ENCODE peak calls at places on chromosomes 1 and 21, in ten cellular contexts. One of them, this sample, is unnamed.

GRCh38 chr1:87733421-87733820 is 404.7 kb downstream of the LMO4 start:
- DNase-seq in mesendoderm: no peak
- DNase-seq in ecto neural progenitor cell: no peak
- DNase-seq in foreskin fibroblast: no peak
- DNase-seq in iris pigment epithelial cell: no peak
- DNase-seq in lower lobe of right lung: no peak
- DNase-seq in SHP77: no peak
- DNase-seq in stimulated activated CD8-positive, alpha-beta memory T cell treated with anti-CD3 and anti-CD28 coated beads, Interleukin-7, amount 100 ng/mL, for 4 hours: no peak
- DNase-seq in activated T-helper 1 cell treated with anti-CD3 and anti-CD28 coated beads, Interleukin-12 subunit alpha, Interleukin-12 subunit beta, Interleukin-2, Interleukin-4 antibody, amounts not matched to agents 30 ng/mL and 10 ng/mL and 1 ng/mL, durations not matched to agents 14 hours and 24 hours and 36 hours: no peak
- DNase-seq in thoracic aorta: no peak
- DNase-seq in this sample: no peak

GRCh38 chr1:204447220-204447619 is 35.6 kb upstream of the PPP1R15B start:
- DNase-seq in mesendoderm: no peak
- DNase-seq in ecto neural progenitor cell: no peak
- DNase-seq in foreskin fibroblast: no peak
- DNase-seq in iris pigment epithelial cell: no peak
- DNase-seq in lower lobe of right lung: no peak
- DNase-seq in SHP77: no peak
- DNase-seq in stimulated activated CD8-positive, alpha-beta memory T cell treated with anti-CD3 and anti-CD28 coated beads, Interleukin-7, amount 100 ng/mL, for 4 hours: no peak
- DNase-seq in activated T-helper 1 cell treated with anti-CD3 and anti-CD28 coated beads, Interleukin-12 subunit alpha, Interleukin-12 subunit beta, Interleukin-2, Interleukin-4 antibody, amounts not matched to agents 30 ng/mL and 10 ng/mL and 1 ng/mL, durations not matched to agents 14 hours and 24 hours and 36 hours: no peak
- DNase-seq in thoracic aorta: no peak
- DNase-seq in this sample: no peak

GRCh38 chr1:20339811-20340457 is 49.3 kb downstream of the VWA5B1 start:
- DNase-seq in mesendoderm: peak; percentile 60
- DNase-seq in ecto neural progenitor cell: no peak
- DNase-seq in foreskin fibroblast: no peak
- DNase-seq in iris pigment epithelial cell: no peak
- DNase-seq in lower lobe of right lung: no peak
- DNase-seq in SHP77: no peak
- DNase-seq in stimulated activated CD8-positive, alpha-beta memory T cell treated with anti-CD3 and anti-CD28 coated beads, Interleukin-7, amount 100 ng/mL, for 4 hours: no peak
- DNase-seq in activated T-helper 1 cell treated with anti-CD3 and anti-CD28 coated beads, Interleukin-12 subunit alpha, Interleukin-12 subunit beta, Interleukin-2, Interleukin-4 antibody, amounts not matched to agents 30 ng/mL and 10 ng/mL and 1 ng/mL, durations not matched to agents 14 hours and 24 hours and 36 hours: no peak
- DNase-seq in thoracic aorta: no peak
- DNase-seq in this sample: no peak

GRCh38 chr1:247110627-247111258 is 6.6 kb upstream of the ZNF669 start:
- DNase-seq in mesendoderm: no peak
- DNase-seq in ecto neural progenitor cell: peak; percentile 58
- DNase-seq in foreskin fibroblast: no peak
- DNase-seq in iris pigment epithelial cell: no peak
- DNase-seq in lower lobe of right lung: no peak
- DNase-seq in SHP77: no peak
- DNase-seq in stimulated activated CD8-positive, alpha-beta memory T cell treated with anti-CD3 and anti-CD28 coated beads, Interleukin-7, amount 100 ng/mL, for 4 hours: no peak
- DNase-seq in activated T-helper 1 cell treated with anti-CD3 and anti-CD28 coated beads, Interleukin-12 subunit alpha, Interleukin-12 subunit beta, Interleukin-2, Interleukin-4 antibody, amounts not matched to agents 30 ng/mL and 10 ng/mL and 1 ng/mL, durations not matched to agents 14 hours and 24 hours and 36 hours: no peak
- DNase-seq in thoracic aorta: no peak
- DNase-seq in this sample: no peak

GRCh38 chr1:58780586-58781452 is 3.0 kb downstream of the JUN start:
- DNase-seq in mesendoderm: peak; percentile 57
- DNase-seq in ecto neural progenitor cell: no peak
- DNase-seq in foreskin fibroblast: no peak
- DNase-seq in iris pigment epithelial cell: peak; percentile 33
- DNase-seq in lower lobe of right lung: no peak
- DNase-seq in SHP77: no peak
- DNase-seq in stimulated activated CD8-positive, alpha-beta memory T cell treated with anti-CD3 and anti-CD28 coated beads, Interleukin-7, amount 100 ng/mL, for 4 hours: no peak
- DNase-seq in activated T-helper 1 cell treated with anti-CD3 and anti-CD28 coated beads, Interleukin-12 subunit alpha, Interleukin-12 subunit beta, Interleukin-2, Interleukin-4 antibody, amounts not matched to agents 30 ng/mL and 10 ng/mL and 1 ng/mL, durations not matched to agents 14 hours and 24 hours and 36 hours: no peak
- DNase-seq in thoracic aorta: no peak
- DNase-seq in this sample: no peak

GRCh38 chr1:75672528-75673393 is 51.7 kb upstream of the ACADM start:
- DNase-seq in mesendoderm: peak; percentile 91
- DNase-seq in ecto neural progenitor cell: peak; percentile 48
- DNase-seq in foreskin fibroblast: peak; percentile 58
- DNase-seq in iris pigment epithelial cell: peak; percentile 96
- DNase-seq in lower lobe of right lung: no peak
- DNase-seq in SHP77: no peak
- DNase-seq in stimulated activated CD8-positive, alpha-beta memory T cell treated with anti-CD3 and anti-CD28 coated beads, Interleukin-7, amount 100 ng/mL, for 4 hours: no peak
- DNase-seq in activated T-helper 1 cell treated with anti-CD3 and anti-CD28 coated beads, Interleukin-12 subunit alpha, Interleukin-12 subunit beta, Interleukin-2, Interleukin-4 antibody, amounts not matched to agents 30 ng/mL and 10 ng/mL and 1 ng/mL, durations not matched to agents 14 hours and 24 hours and 36 hours: no peak
- DNase-seq in thoracic aorta: no peak
- DNase-seq in this sample: no peak

GRCh38 chr1:12326986-12327385 is 97.2 kb downstream of the VPS13D start:
- DNase-seq in mesendoderm: no peak
- DNase-seq in ecto neural progenitor cell: no peak
- DNase-seq in foreskin fibroblast: no peak
- DNase-seq in iris pigment epithelial cell: no peak
- DNase-seq in lower lobe of right lung: no peak
- DNase-seq in SHP77: no peak
- DNase-seq in stimulated activated CD8-positive, alpha-beta memory T cell treated with anti-CD3 and anti-CD28 coated beads, Interleukin-7, amount 100 ng/mL, for 4 hours: no peak
- DNase-seq in activated T-helper 1 cell treated with anti-CD3 and anti-CD28 coated beads, Interleukin-12 subunit alpha, Interleukin-12 subunit beta, Interleukin-2, Interleukin-4 antibody, amounts not matched to agents 30 ng/mL and 10 ng/mL and 1 ng/mL, durations not matched to agents 14 hours and 24 hours and 36 hours: no peak
- DNase-seq in thoracic aorta: no peak
- DNase-seq in this sample: no peak

GRCh38 chr1:115184951-115185331 is 95.6 kb upstream of the TSPAN2 start:
- DNase-seq in mesendoderm: no peak
- DNase-seq in ecto neural progenitor cell: no peak
- DNase-seq in foreskin fibroblast: no peak
- DNase-seq in iris pigment epithelial cell: peak; percentile 74
- DNase-seq in lower lobe of right lung: no peak
- DNase-seq in SHP77: peak; percentile 6
- DNase-seq in stimulated activated CD8-positive, alpha-beta memory T cell treated with anti-CD3 and anti-CD28 coated beads, Interleukin-7, amount 100 ng/mL, for 4 hours: no peak
- DNase-seq in activated T-helper 1 cell treated with anti-CD3 and anti-CD28 coated beads, Interleukin-12 subunit alpha, Interleukin-12 subunit beta, Interleukin-2, Interleukin-4 antibody, amounts not matched to agents 30 ng/mL and 10 ng/mL and 1 ng/mL, durations not matched to agents 14 hours and 24 hours and 36 hours: no peak
- DNase-seq in thoracic aorta: peak; percentile 43
- DNase-seq in this sample: no peak

GRCh38 chr1:199758626-199759255 is 268.8 kb upstream of the NR5A2 start:
- DNase-seq in mesendoderm: no peak
- DNase-seq in ecto neural progenitor cell: no peak
- DNase-seq in foreskin fibroblast: no peak
- DNase-seq in iris pigment epithelial cell: peak; percentile 63
- DNase-seq in lower lobe of right lung: no peak
- DNase-seq in SHP77: no peak
- DNase-seq in stimulated activated CD8-positive, alpha-beta memory T cell treated with anti-CD3 and anti-CD28 coated beads, Interleukin-7, amount 100 ng/mL, for 4 hours: no peak
- DNase-seq in activated T-helper 1 cell treated with anti-CD3 and anti-CD28 coated beads, Interleukin-12 subunit alpha, Interleukin-12 subunit beta, Interleukin-2, Interleukin-4 antibody, amounts not matched to agents 30 ng/mL and 10 ng/mL and 1 ng/mL, durations not matched to agents 14 hours and 24 hours and 36 hours: no peak
- DNase-seq in thoracic aorta: no peak
- DNase-seq in this sample: no peak

GRCh38 chr1:64042331-64043100 is 160.9 kb upstream of the UBE2U start:
- DNase-seq in mesendoderm: no peak
- DNase-seq in ecto neural progenitor cell: no peak
- DNase-seq in foreskin fibroblast: peak; percentile 96
- DNase-seq in iris pigment epithelial cell: peak; percentile 100
- DNase-seq in lower lobe of right lung: no peak
- DNase-seq in SHP77: no peak
- DNase-seq in stimulated activated CD8-positive, alpha-beta memory T cell treated with anti-CD3 and anti-CD28 coated beads, Interleukin-7, amount 100 ng/mL, for 4 hours: no peak
- DNase-seq in activated T-helper 1 cell treated with anti-CD3 and anti-CD28 coated beads, Interleukin-12 subunit alpha, Interleukin-12 subunit beta, Interleukin-2, Interleukin-4 antibody, amounts not matched to agents 30 ng/mL and 10 ng/mL and 1 ng/mL, durations not matched to agents 14 hours and 24 hours and 36 hours: no peak
- DNase-seq in thoracic aorta: peak; percentile 62
- DNase-seq in this sample: no peak

GRCh38 chr21:15442743-15443142 is 287.0 kb upstream of the USP25 start:
- DNase-seq in mesendoderm: no peak
- DNase-seq in ecto neural progenitor cell: no peak
- DNase-seq in foreskin fibroblast: no peak
- DNase-seq in iris pigment epithelial cell: no peak
- DNase-seq in lower lobe of right lung: no peak
- DNase-seq in SHP77: no peak
- DNase-seq in stimulated activated CD8-positive, alpha-beta memory T cell treated with anti-CD3 and anti-CD28 coated beads, Interleukin-7, amount 100 ng/mL, for 4 hours: no peak
- DNase-seq in activated T-helper 1 cell treated with anti-CD3 and anti-CD28 coated beads, Interleukin-12 subunit alpha, Interleukin-12 subunit beta, Interleukin-2, Interleukin-4 antibody, amounts not matched to agents 30 ng/mL and 10 ng/mL and 1 ng/mL, durations not matched to agents 14 hours and 24 hours and 36 hours: no peak
- DNase-seq in thoracic aorta: no peak
- DNase-seq in this sample: no peak

GRCh38 chr1:2528016-2528415 is 1.6 kb upstream of the PANK4 start:
- DNase-seq in mesendoderm: no peak
- DNase-seq in ecto neural progenitor cell: no peak
- DNase-seq in foreskin fibroblast: no peak
- DNase-seq in iris pigment epithelial cell: no peak
- DNase-seq in lower lobe of right lung: no peak
- DNase-seq in SHP77: no peak
- DNase-seq in stimulated activated CD8-positive, alpha-beta memory T cell treated with anti-CD3 and anti-CD28 coated beads, Interleukin-7, amount 100 ng/mL, for 4 hours: no peak
- DNase-seq in activated T-helper 1 cell treated with anti-CD3 and anti-CD28 coated beads, Interleukin-12 subunit alpha, Interleukin-12 subunit beta, Interleukin-2, Interleukin-4 antibody, amounts not matched to agents 30 ng/mL and 10 ng/mL and 1 ng/mL, durations not matched to agents 14 hours and 24 hours and 36 hours: no peak
- DNase-seq in thoracic aorta: no peak
- DNase-seq in this sample: no peak

GRCh38 chr1:32249831-32250525 is 1.1 kb upstream of the LCK start:
- DNase-seq in mesendoderm: no peak
- DNase-seq in ecto neural progenitor cell: no peak
- DNase-seq in foreskin fibroblast: no peak
- DNase-seq in iris pigment epithelial cell: peak; percentile 34
- DNase-seq in lower lobe of right lung: no peak
- DNase-seq in SHP77: no peak
- DNase-seq in stimulated activated CD8-positive, alpha-beta memory T cell treated with anti-CD3 and anti-CD28 coated beads, Interleukin-7, amount 100 ng/mL, for 4 hours: peak; percentile 76
- DNase-seq in activated T-helper 1 cell treated with anti-CD3 and anti-CD28 coated beads, Interleukin-12 subunit alpha, Interleukin-12 subunit beta, Interleukin-2, Interleukin-4 antibody, amounts not matched to agents 30 ng/mL and 10 ng/mL and 1 ng/mL, durations not matched to agents 14 hours and 24 hours and 36 hours: peak; percentile 78
- DNase-seq in thoracic aorta: no peak
- DNase-seq in this sample: no peak

GRCh38 chr1:176745945-176746344 is 283.0 kb downstream of the PAPPA2 start:
- DNase-seq in mesendoderm: peak; percentile 57
- DNase-seq in ecto neural progenitor cell: no peak
- DNase-seq in foreskin fibroblast: no peak
- DNase-seq in iris pigment epithelial cell: no peak
- DNase-seq in lower lobe of right lung: no peak
- DNase-seq in SHP77: peak; percentile 12
- DNase-seq in stimulated activated CD8-positive, alpha-beta memory T cell treated with anti-CD3 and anti-CD28 coated beads, Interleukin-7, amount 100 ng/mL, for 4 hours: no peak
- DNase-seq in activated T-helper 1 cell treated with anti-CD3 and anti-CD28 coated beads, Interleukin-12 subunit alpha, Interleukin-12 subunit beta, Interleukin-2, Interleukin-4 antibody, amounts not matched to agents 30 ng/mL and 10 ng/mL and 1 ng/mL, durations not matched to agents 14 hours and 24 hours and 36 hours: no peak
- DNase-seq in thoracic aorta: no peak
- DNase-seq in this sample: no peak

GRCh38 chr1:27436204-27437159 is 44.1 kb downstream of the GPR3 start:
- DNase-seq in mesendoderm: no peak
- DNase-seq in ecto neural progenitor cell: no peak
- DNase-seq in foreskin fibroblast: peak; percentile 24
- DNase-seq in iris pigment epithelial cell: peak; percentile 67
- DNase-seq in lower lobe of right lung: no peak
- DNase-seq in SHP77: peak; percentile 9
- DNase-seq in stimulated activated CD8-positive, alpha-beta memory T cell treated with anti-CD3 and anti-CD28 coated beads, Interleukin-7, amount 100 ng/mL, for 4 hours: no peak
- DNase-seq in activated T-helper 1 cell treated with anti-CD3 and anti-CD28 coated beads, Interleukin-12 subunit alpha, Interleukin-12 subunit beta, Interleukin-2, Interleukin-4 antibody, amounts not matched to agents 30 ng/mL and 10 ng/mL and 1 ng/mL, durations not matched to agents 14 hours and 24 hours and 36 hours: no peak
- DNase-seq in thoracic aorta: no peak
- DNase-seq in this sample: no peak

GRCh38 chr1:208781391-208782035 is 537.3 kb upstream of the PLXNA2 start:
- DNase-seq in mesendoderm: peak; percentile 20
- DNase-seq in ecto neural progenitor cell: no peak
- DNase-seq in foreskin fibroblast: no peak
- DNase-seq in iris pigment epithelial cell: no peak
- DNase-seq in lower lobe of right lung: no peak
- DNase-seq in SHP77: peak; percentile 92
- DNase-seq in stimulated activated CD8-positive, alpha-beta memory T cell treated with anti-CD3 and anti-CD28 coated beads, Interleukin-7, amount 100 ng/mL, for 4 hours: no peak
- DNase-seq in activated T-helper 1 cell treated with anti-CD3 and anti-CD28 coated beads, Interleukin-12 subunit alpha, Interleukin-12 subunit beta, Interleukin-2, Interleukin-4 antibody, amounts not matched to agents 30 ng/mL and 10 ng/mL and 1 ng/mL, durations not matched to agents 14 hours and 24 hours and 36 hours: no peak
- DNase-seq in thoracic aorta: no peak
- DNase-seq in this sample: peak; percentile 84

GRCh38 chr21:39911792-39912191 is 44.6 kb downstream of the PCP4 start:
- DNase-seq in mesendoderm: no peak
- DNase-seq in ecto neural progenitor cell: no peak
- DNase-seq in foreskin fibroblast: no peak
- DNase-seq in iris pigment epithelial cell: no peak
- DNase-seq in lower lobe of right lung: no peak
- DNase-seq in SHP77: peak; percentile 22
- DNase-seq in stimulated activated CD8-positive, alpha-beta memory T cell treated with anti-CD3 and anti-CD28 coated beads, Interleukin-7, amount 100 ng/mL, for 4 hours: no peak
- DNase-seq in activated T-helper 1 cell treated with anti-CD3 and anti-CD28 coated beads, Interleukin-12 subunit alpha, Interleukin-12 subunit beta, Interleukin-2, Interleukin-4 antibody, amounts not matched to agents 30 ng/mL and 10 ng/mL and 1 ng/mL, durations not matched to agents 14 hours and 24 hours and 36 hours: no peak
- DNase-seq in thoracic aorta: no peak
- DNase-seq in this sample: peak; percentile 38

GRCh38 chr1:49465486-49466185 is 558.1 kb downstream of the AGBL4 start:
- DNase-seq in mesendoderm: no peak
- DNase-seq in ecto neural progenitor cell: no peak
- DNase-seq in foreskin fibroblast: no peak
- DNase-seq in iris pigment epithelial cell: no peak
- DNase-seq in lower lobe of right lung: no peak
- DNase-seq in SHP77: no peak
- DNase-seq in stimulated activated CD8-positive, alpha-beta memory T cell treated with anti-CD3 and anti-CD28 coated beads, Interleukin-7, amount 100 ng/mL, for 4 hours: no peak
- DNase-seq in activated T-helper 1 cell treated with anti-CD3 and anti-CD28 coated beads, Interleukin-12 subunit alpha, Interleukin-12 subunit beta, Interleukin-2, Interleukin-4 antibody, amounts not matched to agents 30 ng/mL and 10 ng/mL and 1 ng/mL, durations not matched to agents 14 hours and 24 hours and 36 hours: no peak
- DNase-seq in thoracic aorta: no peak
- DNase-seq in this sample: no peak

GRCh38 chr1:3431266-3431665 is 23.2 kb upstream of the ARHGEF16 start:
- DNase-seq in mesendoderm: peak; percentile 47
- DNase-seq in ecto neural progenitor cell: peak; percentile 72
- DNase-seq in foreskin fibroblast: no peak
- DNase-seq in iris pigment epithelial cell: no peak
- DNase-seq in lower lobe of right lung: no peak
- DNase-seq in SHP77: no peak
- DNase-seq in stimulated activated CD8-positive, alpha-beta memory T cell treated with anti-CD3 and anti-CD28 coated beads, Interleukin-7, amount 100 ng/mL, for 4 hours: no peak
- DNase-seq in activated T-helper 1 cell treated with anti-CD3 and anti-CD28 coated beads, Interleukin-12 subunit alpha, Interleukin-12 subunit beta, Interleukin-2, Interleukin-4 antibody, amounts not matched to agents 30 ng/mL and 10 ng/mL and 1 ng/mL, durations not matched to agents 14 hours and 24 hours and 36 hours: no peak
- DNase-seq in thoracic aorta: no peak
- DNase-seq in this sample: no peak

GRCh38 chr1:150805899-150806298 is 2.2 kb downstream of the CTSK start:
- DNase-seq in mesendoderm: no peak
- DNase-seq in ecto neural progenitor cell: no peak
- DNase-seq in foreskin fibroblast: no peak
- DNase-seq in iris pigment epithelial cell: no peak
- DNase-seq in lower lobe of right lung: no peak
- DNase-seq in SHP77: no peak
- DNase-seq in stimulated activated CD8-positive, alpha-beta memory T cell treated with anti-CD3 and anti-CD28 coated beads, Interleukin-7, amount 100 ng/mL, for 4 hours: no peak
- DNase-seq in activated T-helper 1 cell treated with anti-CD3 and anti-CD28 coated beads, Interleukin-12 subunit alpha, Interleukin-12 subunit beta, Interleukin-2, Interleukin-4 antibody, amounts not matched to agents 30 ng/mL and 10 ng/mL and 1 ng/mL, durations not matched to agents 14 hours and 24 hours and 36 hours: no peak
- DNase-seq in thoracic aorta: no peak
- DNase-seq in this sample: no peak

GRCh38 chr21:33975548-33976081 is 60.0 kb upstream of the ATP5PO start:
- DNase-seq in mesendoderm: peak; percentile 26
- DNase-seq in ecto neural progenitor cell: no peak
- DNase-seq in foreskin fibroblast: no peak
- DNase-seq in iris pigment epithelial cell: peak; percentile 44
- DNase-seq in lower lobe of right lung: no peak
- DNase-seq in SHP77: peak; percentile 8
- DNase-seq in stimulated activated CD8-positive, alpha-beta memory T cell treated with anti-CD3 and anti-CD28 coated beads, Interleukin-7, amount 100 ng/mL, for 4 hours: peak; percentile 55
- DNase-seq in activated T-helper 1 cell treated with anti-CD3 and anti-CD28 coated beads, Interleukin-12 subunit alpha, Interleukin-12 subunit beta, Interleukin-2, Interleukin-4 antibody, amounts not matched to agents 30 ng/mL and 10 ng/mL and 1 ng/mL, durations not matched to agents 14 hours and 24 hours and 36 hours: peak; percentile 72
- DNase-seq in thoracic aorta: no peak
- DNase-seq in this sample: no peak

GRCh38 chr21:31557956-31558838 is 101.3 kb upstream of the SOD1 start:
- DNase-seq in mesendoderm: peak; percentile 77
- DNase-seq in ecto neural progenitor cell: peak; percentile 75
- DNase-seq in foreskin fibroblast: no peak
- DNase-seq in iris pigment epithelial cell: peak; percentile 26
- DNase-seq in lower lobe of right lung: no peak
- DNase-seq in SHP77: no peak
- DNase-seq in stimulated activated CD8-positive, alpha-beta memory T cell treated with anti-CD3 and anti-CD28 coated beads, Interleukin-7, amount 100 ng/mL, for 4 hours: peak; percentile 6
- DNase-seq in activated T-helper 1 cell treated with anti-CD3 and anti-CD28 coated beads, Interleukin-12 subunit alpha, Interleukin-12 subunit beta, Interleukin-2, Interleukin-4 antibody, amounts not matched to agents 30 ng/mL and 10 ng/mL and 1 ng/mL, durations not matched to agents 14 hours and 24 hours and 36 hours: peak; percentile 9
- DNase-seq in thoracic aorta: no peak
- DNase-seq in this sample: peak; percentile 60

GRCh38 chr1:6998267-6998666 is 213.0 kb downstream of the CAMTA1 start:
- DNase-seq in mesendoderm: peak; percentile 91
- DNase-seq in ecto neural progenitor cell: no peak
- DNase-seq in foreskin fibroblast: no peak
- DNase-seq in iris pigment epithelial cell: no peak
- DNase-seq in lower lobe of right lung: no peak
- DNase-seq in SHP77: no peak
- DNase-seq in stimulated activated CD8-positive, alpha-beta memory T cell treated with anti-CD3 and anti-CD28 coated beads, Interleukin-7, amount 100 ng/mL, for 4 hours: no peak
- DNase-seq in activated T-helper 1 cell treated with anti-CD3 and anti-CD28 coated beads, Interleukin-12 subunit alpha, Interleukin-12 subunit beta, Interleukin-2, Interleukin-4 antibody, amounts not matched to agents 30 ng/mL and 10 ng/mL and 1 ng/mL, durations not matched to agents 14 hours and 24 hours and 36 hours: no peak
- DNase-seq in thoracic aorta: no peak
- DNase-seq in this sample: no peak

GRCh38 chr1:20143734-20144565 is 4.8 kb downstream of the PLA2G2F start:
- DNase-seq in mesendoderm: no peak
- DNase-seq in ecto neural progenitor cell: no peak
- DNase-seq in foreskin fibroblast: no peak
- DNase-seq in iris pigment epithelial cell: no peak
- DNase-seq in lower lobe of right lung: peak; percentile 27
- DNase-seq in SHP77: no peak
- DNase-seq in stimulated activated CD8-positive, alpha-beta memory T cell treated with anti-CD3 and anti-CD28 coated beads, Interleukin-7, amount 100 ng/mL, for 4 hours: no peak
- DNase-seq in activated T-helper 1 cell treated with anti-CD3 and anti-CD28 coated beads, Interleukin-12 subunit alpha, Interleukin-12 subunit beta, Interleukin-2, Interleukin-4 antibody, amounts not matched to agents 30 ng/mL and 10 ng/mL and 1 ng/mL, durations not matched to agents 14 hours and 24 hours and 36 hours: no peak
- DNase-seq in thoracic aorta: no peak
- DNase-seq in this sample: no peak

GRCh38 chr1:227134686-227135314 is 183.5 kb downstream of the CDC42BPA start:
- DNase-seq in mesendoderm: no peak
- DNase-seq in ecto neural progenitor cell: no peak
- DNase-seq in foreskin fibroblast: no peak
- DNase-seq in iris pigment epithelial cell: peak; percentile 64
- DNase-seq in lower lobe of right lung: no peak
- DNase-seq in SHP77: no peak
- DNase-seq in stimulated activated CD8-positive, alpha-beta memory T cell treated with anti-CD3 and anti-CD28 coated beads, Interleukin-7, amount 100 ng/mL, for 4 hours: no peak
- DNase-seq in activated T-helper 1 cell treated with anti-CD3 and anti-CD28 coated beads, Interleukin-12 subunit alpha, Interleukin-12 subunit beta, Interleukin-2, Interleukin-4 antibody, amounts not matched to agents 30 ng/mL and 10 ng/mL and 1 ng/mL, durations not matched to agents 14 hours and 24 hours and 36 hours: no peak
- DNase-seq in thoracic aorta: no peak
- DNase-seq in this sample: no peak

GRCh38 chr21:27220416-27220815 is 253.5 kb upstream of the ADAMTS5 start:
- DNase-seq in mesendoderm: no peak
- DNase-seq in ecto neural progenitor cell: no peak
- DNase-seq in foreskin fibroblast: no peak
- DNase-seq in iris pigment epithelial cell: no peak
- DNase-seq in lower lobe of right lung: no peak
- DNase-seq in SHP77: no peak
- DNase-seq in stimulated activated CD8-positive, alpha-beta memory T cell treated with anti-CD3 and anti-CD28 coated beads, Interleukin-7, amount 100 ng/mL, for 4 hours: no peak
- DNase-seq in activated T-helper 1 cell treated with anti-CD3 and anti-CD28 coated beads, Interleukin-12 subunit alpha, Interleukin-12 subunit beta, Interleukin-2, Interleukin-4 antibody, amounts not matched to agents 30 ng/mL and 10 ng/mL and 1 ng/mL, durations not matched to agents 14 hours and 24 hours and 36 hours: no peak
- DNase-seq in thoracic aorta: no peak
- DNase-seq in this sample: no peak

GRCh38 chr1:236143104-236143948 is 987 bp downstream of the GPR137B start:
- DNase-seq in mesendoderm: no peak
- DNase-seq in ecto neural progenitor cell: no peak
- DNase-seq in foreskin fibroblast: peak; percentile 82
- DNase-seq in iris pigment epithelial cell: peak; percentile 91
- DNase-seq in lower lobe of right lung: no peak
- DNase-seq in SHP77: peak; percentile 19
- DNase-seq in stimulated activated CD8-positive, alpha-beta memory T cell treated with anti-CD3 and anti-CD28 coated beads, Interleukin-7, amount 100 ng/mL, for 4 hours: no peak
- DNase-seq in activated T-helper 1 cell treated with anti-CD3 and anti-CD28 coated beads, Interleukin-12 subunit alpha, Interleukin-12 subunit beta, Interleukin-2, Interleukin-4 antibody, amounts not matched to agents 30 ng/mL and 10 ng/mL and 1 ng/mL, durations not matched to agents 14 hours and 24 hours and 36 hours: no peak
- DNase-seq in thoracic aorta: no peak
- DNase-seq in this sample: no peak

GRCh38 chr1:245148069-245148468 is 6.7 kb upstream of the KIF26B start:
- DNase-seq in mesendoderm: no peak
- DNase-seq in ecto neural progenitor cell: no peak
- DNase-seq in foreskin fibroblast: no peak
- DNase-seq in iris pigment epithelial cell: no peak
- DNase-seq in lower lobe of right lung: no peak
- DNase-seq in SHP77: no peak
- DNase-seq in stimulated activated CD8-positive, alpha-beta memory T cell treated with anti-CD3 and anti-CD28 coated beads, Interleukin-7, amount 100 ng/mL, for 4 hours: no peak
- DNase-seq in activated T-helper 1 cell treated with anti-CD3 and anti-CD28 coated beads, Interleukin-12 subunit alpha, Interleukin-12 subunit beta, Interleukin-2, Interleukin-4 antibody, amounts not matched to agents 30 ng/mL and 10 ng/mL and 1 ng/mL, durations not matched to agents 14 hours and 24 hours and 36 hours: no peak
- DNase-seq in thoracic aorta: no peak
- DNase-seq in this sample: no peak

This sample was measured in NCI-H774.